ENCODE peak calls at places on chromosomes 3 and 15, in four cellular contexts. Y is GM12878, I is HEK293T, C is K562. B is an unnamed sample.

GRCh38 chr15:93830221-93830765 is 401.1 kb upstream of the MCTP2 start:
- DNase-seq in I (no peak), Y (no peak), C (no peak), B (no peak)

GRCh38 chr15:69096197-69096596 is 64.2 kb upstream of the GLCE start:
- DNase-seq in C (no peak), Y (no peak), I (no peak), B (no peak)

GRCh38 chr15:37372064-37372463 is 271.7 kb upstream of the MEIS2 start:
- DNase-seq in C (no peak), I (no peak), Y (no peak), B (no peak)

GRCh38 chr3:161890147-161890625 is 393.6 kb downstream of the OTOL1 start:
- DNase-seq in I (no peak), Y (no peak), C (no peak), B (no peak)

GRCh38 chr3:15796771-15797599 is 794 bp downstream of the ANKRD28 start:
- DNase-seq in C (peak; percentile 42), I (peak; percentile 32), Y (no peak), B (peak; percentile 52)

GRCh38 chr3:161389445-161390036 is 18.2 kb upstream of the SPTSSB start:
- DNase-seq in C (no peak), I (no peak), Y (no peak), B (no peak)

GRCh38 chr3:113013593-113013992 is 22.8 kb downstream of the GTPBP8 start:
- DNase-seq in C (no peak), I (no peak), Y (no peak), B (no peak)

GRCh38 chr15:79035111-79035601 is 55.4 kb downstream of the RASGRF1 start:
- DNase-seq in Y (peak; percentile 31), I (no peak), C (no peak), B (no peak)

GRCh38 chr15:69626095-69627066 is 173.8 kb downstream of the RPLP1 start:
- DNase-seq in I (no peak), C (no peak), Y (no peak), B (no peak)

GRCh38 chr15:59335197-59335786 is 37.4 kb downstream of the MYO1E start:
- DNase-seq in C (no peak), I (no peak), Y (no peak), B (peak; percentile 20)

GRCh38 chr3:195102609-195103467 is 168.1 kb downstream of the XXYLT1 start:
- DNase-seq in C (peak; percentile 61), I (no peak), Y (no peak), B (no peak)

GRCh38 chr15:83230242-83230641 is 22.6 kb upstream of the HDGFL3 start:
- DNase-seq in Y (no peak), I (no peak), C (no peak), B (no peak)

GRCh38 chr3:64490180-64490579 is 197.6 kb downstream of the ADAMTS9 start:
- DNase-seq in C (no peak), I (no peak), Y (no peak), B (no peak)

GRCh38 chr15:85027033-85027380 is 45.4 kb downstream of the PDE8A start:
- DNase-seq in C (no peak), I (no peak), Y (no peak), B (no peak)

GRCh38 chr15:33968224-33968623 is at the start of gene CHRM5:
- DNase-seq in C (no peak), Y (no peak), I (no peak), B (no peak)

GRCh38 chr15:101211897-101212296 is 40.0 kb downstream of the CHSY1 start:
- DNase-seq in C (no peak), Y (no peak), I (no peak), B (no peak)

GRCh38 chr15:78195735-78196201 is 38.6 kb downstream of the ACSBG1 start:
- DNase-seq in Y (no peak), I (peak; percentile 75), C (peak; percentile 60), B (peak; percentile 10)

DNA sequence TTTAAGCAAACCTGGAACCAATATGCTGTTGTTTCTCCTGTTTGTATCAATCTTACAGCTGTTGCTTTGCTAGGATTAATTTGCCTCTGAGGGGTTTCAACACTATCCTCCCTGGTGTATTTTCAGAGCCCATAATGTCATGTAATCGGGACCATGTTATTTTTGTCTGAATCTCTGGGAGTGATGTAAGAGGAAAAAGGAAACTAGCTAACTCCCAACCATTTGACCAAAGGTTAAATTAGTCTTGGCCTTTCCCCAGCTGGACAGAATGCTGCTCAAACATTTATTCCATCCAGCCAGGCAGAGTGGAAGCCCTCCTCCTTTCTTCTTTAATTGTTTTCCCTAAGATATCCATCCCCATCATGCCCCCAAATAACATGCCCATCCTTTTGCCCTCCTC is 142.2 kb downstream of the ALDH1A2 start:
- DNase-seq in Y (no peak), C (no peak), I (no peak), B (no peak)
- TF ChIP-seq TARDBP in Y (no peak), C (no peak), I (no peak), B (no peak)

DNA sequence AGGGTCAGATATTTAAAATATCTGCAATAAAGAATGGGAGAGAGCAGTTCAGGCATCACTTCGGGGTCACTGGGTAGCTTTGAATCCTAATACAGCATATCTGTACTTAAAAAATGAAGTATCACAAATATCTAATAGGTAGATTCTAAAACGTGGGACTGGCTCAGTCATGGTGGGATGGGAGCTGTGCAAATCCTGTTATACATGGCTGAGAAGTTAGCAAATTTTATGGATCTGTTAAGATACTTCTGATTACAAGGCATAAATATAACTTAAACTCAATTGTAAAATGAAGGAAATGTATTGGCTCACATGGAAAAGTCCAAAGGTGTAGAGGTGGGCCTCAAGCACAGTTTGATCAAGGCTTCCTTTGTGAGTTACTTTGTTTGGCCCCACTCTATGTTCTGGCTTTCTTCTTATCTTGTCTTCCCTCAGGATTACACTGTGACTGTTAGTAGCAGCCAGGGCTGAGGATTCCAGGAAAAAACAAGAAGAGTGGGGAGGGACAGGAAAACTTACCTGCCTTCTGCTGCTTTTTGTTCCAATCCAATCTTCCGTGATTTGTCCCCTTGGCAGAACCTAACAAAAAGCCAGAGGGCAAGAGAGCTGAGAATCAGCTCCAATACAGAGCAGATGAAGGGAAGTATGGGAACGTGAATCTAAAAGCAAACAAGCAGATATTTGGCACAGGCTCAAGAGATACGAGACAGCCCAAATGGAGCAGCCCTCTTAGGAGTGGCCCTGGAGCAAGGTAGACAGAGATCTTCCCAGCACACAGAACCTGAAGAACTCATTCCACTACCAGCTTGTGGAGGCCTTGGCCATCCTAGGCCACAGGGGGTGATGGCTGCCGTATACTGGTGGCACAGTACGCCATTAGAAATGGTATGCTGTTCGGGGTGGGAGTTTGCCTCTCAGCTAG is 10.9 kb downstream of the PAQR9 start:
- DNase-seq in I (no peak), C (peak; percentile 37), Y (no peak), B (no peak)
- TF ChIP-seq TARDBP in I (no peak), C (no peak), Y (no peak), B (no peak)

GRCh38 chr3:68935778-68936177 is 3.4 kb upstream of the TAFA4 start:
- DNase-seq in I (no peak), C (no peak), Y (no peak), B (peak; percentile 41)
- TF ChIP-seq TARDBP in I (no peak), C (no peak), Y (no peak), B (no peak)

DNA sequence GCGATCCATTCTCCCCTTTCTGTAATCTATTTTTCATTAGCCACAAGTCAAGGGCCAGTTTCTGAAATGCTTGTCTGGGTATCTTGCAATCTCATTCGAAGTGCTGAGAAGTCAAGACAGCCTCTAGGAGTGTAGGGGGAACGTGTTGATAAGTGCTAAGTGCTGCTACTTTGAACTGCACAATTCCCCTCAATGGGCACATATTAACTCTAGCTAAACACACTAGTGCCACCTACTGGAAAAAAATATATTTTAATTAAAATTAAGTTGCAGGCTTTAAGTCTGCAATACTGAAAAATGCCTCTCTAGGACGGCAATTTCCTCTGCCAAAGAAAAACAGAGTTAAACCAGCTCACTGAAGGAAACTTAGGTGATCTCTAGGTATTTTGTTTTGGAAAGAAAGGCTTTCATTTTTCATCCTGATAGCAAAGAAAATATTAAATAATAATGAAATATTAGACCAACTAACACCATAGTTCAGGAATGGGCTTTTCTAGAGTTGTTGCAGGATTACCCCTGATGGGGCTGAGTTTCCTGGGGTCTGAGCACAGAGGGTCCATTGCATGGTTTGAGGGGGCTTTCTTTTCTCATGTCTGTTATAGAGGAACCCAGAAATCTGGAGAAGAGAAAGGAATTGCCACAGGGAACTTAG is 181.9 kb upstream of the KBTBD8 start:
- DNase-seq in C (peak; percentile 27), I (peak; percentile 65), Y (no peak), B (peak; percentile 36)
- TF ChIP-seq TARDBP in C (no peak), I (no peak), Y (no peak), B (no peak)

GRCh38 chr3:101252897-101253296 is 67.5 kb downstream of the IMPG2 start:
- DNase-seq in C (no peak), I (no peak), Y (no peak), B (no peak)
- TF ChIP-seq TARDBP in C (no peak), I (no peak), Y (no peak), B (no peak)